ENCODE peak calls at places on chromosome 21, in nine cellular contexts. N is brain microvascular endothelial cell, Y is skeletal muscle cell, W is H54, L is HTR-8/SVneo, R is GM13977, F is heart left ventricle, Z is epithelial cell of esophagus, K is foreskin melanocyte. C is an unnamed sample.

GRCh38 chr21:18298228-18298627 is 53.6 kb downstream of the CHODL start:
- DNase-seq in N (no peak), Y (no peak), W (no peak), L (no peak), R (no peak), F (no peak), Z (no peak), K (peak), C (no peak)

GRCh38 chr21:43972850-43973633 is 39.1 kb upstream of the TRAPPC10 start:
- DNase-seq in N (no peak), Y (no peak), W (no peak), L (no peak), R (no peak), F (no peak), Z (no peak), K (no peak), C (peak)

GRCh38 chr21:29382029-29382654 is 83.4 kb downstream of the BACH1 start:
- DNase-seq in N (peak), Y (peak), W (peak), L (peak), R (no peak), F (no peak), Z (peak), K (no peak), C (no peak)

GRCh38 chr21:45456836-45457160 is 51.8 kb downstream of the COL18A1 start:
- DNase-seq in N (no peak), Y (no peak), W (no peak), L (no peak), R (no peak), F (no peak), Z (no peak), K (no peak), C (peak)

GRCh38 chr21:41953249-41953830 is 478 bp downstream of the C2CD2 start:
- DNase-seq in N (no peak), Y (no peak), W (no peak), L (no peak), R (peak), F (peak), Z (no peak), K (no peak), C (no peak)

GRCh38 chr21:44800971-44801467 is 601 bp downstream of the UBE2G2 start:
- DNase-seq in N (no peak), Y (no peak), W (peak), L (peak), R (peak), F (no peak), Z (peak), K (no peak), C (no peak)

GRCh38 chr21:33378081-33378480 is 25.1 kb upstream of the IFNGR2 start:
- DNase-seq in N (no peak), Y (no peak), W (no peak), L (no peak), R (no peak), F (no peak), Z (no peak), K (no peak), C (no peak)

GRCh38 chr21:42426424-42426823 is 22.7 kb downstream of the UBASH3A start:
- DNase-seq in N (no peak), Y (no peak), W (no peak), L (no peak), R (peak), F (no peak), Z (no peak), K (no peak), C (no peak)

GRCh38 chr21:29074007-29074376 is 544 bp upstream of the CCT8 start:
- DNase-seq in N (no peak), Y (no peak), W (peak), L (no peak), R (no peak), F (no peak), Z (no peak), K (no peak), C (no peak)

GRCh38 chr21:37862536-37862935 is 53.7 kb downstream of the KCNJ6 start:
- DNase-seq in N (peak), Y (no peak), W (peak), L (peak), R (peak), F (no peak), Z (peak), K (no peak), C (no peak)

GRCh38 chr21:17858764-17859163 is 39.6 kb upstream of the C21orf91 start:
- DNase-seq in N (no peak), Y (no peak), W (no peak), L (no peak), R (no peak), F (no peak), Z (no peak), K (no peak), C (no peak)

GRCh38 chr21:44391345-44392091 is 38.1 kb downstream of the TRPM2 start:
- DNase-seq in N (no peak), Y (no peak), W (no peak), L (no peak), R (peak), F (peak), Z (no peak), K (no peak), C (peak)

GRCh38 chr21:35323947-35324346 is 274.8 kb upstream of the RUNX1 start:
- DNase-seq in N (no peak), Y (no peak), W (no peak), L (no peak), R (no peak), F (no peak), Z (no peak), K (no peak), C (peak)

GRCh38 chr21:8992731-8993174 is 1528.6 kb upstream of the TPTE start:
- DNase-seq in N (no peak), Y (no peak), W (no peak), L (no peak), R (no peak), F (no peak), Z (no peak), K (no peak), C (peak)

GRCh38 chr21:35106246-35106835 is 57.2 kb upstream of the RUNX1 start:
- DNase-seq in N (no peak), Y (no peak), W (no peak), L (no peak), R (no peak), F (no peak), Z (no peak), K (no peak), C (peak)

GRCh38 chr21:44420416-44421205 is 34.7 kb upstream of the LRRC3 start:
- DNase-seq in N (no peak), Y (no peak), W (no peak), L (no peak), R (no peak), F (no peak), Z (no peak), K (no peak), C (no peak)

GRCh38 chr21:24023936-24024335 is 1583.3 kb downstream of the MRPL39 start:
- DNase-seq in N (no peak), Y (no peak), W (no peak), L (no peak), R (no peak), F (no peak), Z (no peak), K (no peak), C (no peak)

GRCh38 chr21:37139154-37139553 is 66.1 kb downstream of the TTC3 start:
- DNase-seq in N (peak), Y (no peak), W (no peak), L (no peak), R (no peak), F (no peak), Z (peak), K (no peak), C (no peak)

GRCh38 chr21:42225571-42226155 is 6.7 kb downstream of the ABCG1 start:
- DNase-seq in N (no peak), Y (no peak), W (no peak), L (no peak), R (no peak), F (no peak), Z (no peak), K (no peak), C (no peak)

GRCh38 chr21:45457161-45457831 is 52.3 kb downstream of the COL18A1 start:
- DNase-seq in N (no peak), Y (no peak), W (no peak), L (no peak), R (no peak), F (no peak), Z (no peak), K (no peak), C (peak)

GRCh38 chr21:42209801-42210479 is 9.0 kb upstream of the ABCG1 start:
- DNase-seq in N (no peak), Y (no peak), W (no peak), L (no peak), R (no peak), F (no peak), Z (peak), K (peak), C (no peak)

GRCh38 chr21:45639206-45640000 is 4.1 kb upstream of the PCBP3 start:
- DNase-seq in N (no peak), Y (no peak), W (peak), L (no peak), R (peak), F (no peak), Z (no peak), K (no peak), C (no peak)

GRCh38 chr21:36034211-36034913 is 26.0 kb downstream of the SETD4 start:
- DNase-seq in N (no peak), Y (no peak), W (no peak), L (no peak), R (no peak), F (no peak), Z (no peak), K (no peak), C (no peak)

GRCh38 chr21:29405503-29406122 is 106.9 kb downstream of the BACH1 start:
- DNase-seq in N (no peak), Y (no peak), W (no peak), L (no peak), R (no peak), F (no peak), Z (no peak), K (no peak), C (no peak)

GRCh38 chr21:41215856-41216408 is 48.0 kb downstream of the BACE2 start:
- DNase-seq in N (no peak), Y (no peak), W (no peak), L (no peak), R (no peak), F (no peak), Z (no peak), K (no peak), C (no peak)

GRCh38 chr21:32772281-32773047 is 909 bp upstream of the PAXBP1 start:
- DNase-seq in N (no peak), Y (no peak), W (peak), L (no peak), R (peak), F (no peak), Z (peak), K (no peak), C (peak)

GRCh38 chr21:44804762-44805161 is 3.1 kb upstream of the UBE2G2 start:
- DNase-seq in N (no peak), Y (no peak), W (no peak), L (no peak), R (no peak), F (no peak), Z (no peak), K (no peak), C (no peak)

GRCh38 chr21:37264808-37265207 is 2.3 kb downstream of the VPS26C start:
- DNase-seq in N (no peak), Y (no peak), W (no peak), L (no peak), R (no peak), F (no peak), Z (peak), K (peak), C (no peak)

GRCh38 chr21:19224090-19224489 is 820.5 kb upstream of the TMPRSS15 start:
- DNase-seq in N (no peak), Y (no peak), W (no peak), L (no peak), R (no peak), F (no peak), Z (no peak), K (no peak), C (no peak)

GRCh38 chr21:20661745-20662470 is 336.3 kb upstream of the NCAM2 start:
- DNase-seq in N (no peak), Y (no peak), W (no peak), L (no peak), R (no peak), F (no peak), Z (no peak), K (no peak), C (no peak)

GRCh38 chr21:40053007-40053406 is 185.8 kb downstream of the PCP4 start:
- DNase-seq in N (no peak), Y (no peak), W (no peak), L (no peak), R (no peak), F (peak), Z (no peak), K (no peak), C (peak)

GRCh38 chr21:45866473-45867010 is 115.0 kb upstream of the COL6A1 start:
- DNase-seq in N (no peak), Y (no peak), W (no peak), L (no peak), R (no peak), F (no peak), Z (no peak), K (no peak), C (no peak)

GRCh38 chr21:45281411-45282282 is 6.0 kb downstream of the POFUT2 start:
- DNase-seq in N (no peak), Y (no peak), W (no peak), L (no peak), R (no peak), F (no peak), Z (no peak), K (no peak), C (peak)

GRCh38 chr21:45026066-45026745 is 48.2 kb upstream of the ADARB1 start:
- DNase-seq in N (no peak), Y (no peak), W (no peak), L (no peak), R (no peak), F (no peak), Z (no peak), K (no peak), C (no peak)

GRCh38 chr21:45630876-45631275 is 12.6 kb upstream of the PCBP3 start:
- DNase-seq in N (no peak), Y (no peak), W (no peak), L (no peak), R (peak), F (no peak), Z (no peak), K (no peak), C (no peak)

GRCh38 chr21:42028754-42029385 is 18.7 kb upstream of the ZBTB21 start:
- DNase-seq in N (no peak), Y (no peak), W (no peak), L (no peak), R (no peak), F (no peak), Z (no peak), K (no peak), C (no peak)

GRCh38 chr21:42526379-42526727 is 12.7 kb downstream of the SLC37A1 start:
- DNase-seq in N (no peak), Y (no peak), W (no peak), L (no peak), R (no peak), F (peak), Z (no peak), K (no peak), C (peak)

C was measured in right cardiac atrium.